ENCODE peak calls at places on chromosomes 3 and 15, in five cellular contexts. U, M, N, P and B are unnamed samples.
A peak's percentile ranks its signal among the peaks of the same experiment; 100 is the strongest.

GRCh38 chr3:192409838-192410683 is 317.3 kb downstream of the FGF12 start:
- DNase-seq in P (no peak), N (no peak), U (peak; percentile 52), M (peak; percentile 22), B (peak; percentile 11)

GRCh38 chr3:184465883-184466412 is 86.1 kb downstream of the CHRD start:
- DNase-seq in U (no peak), M (no peak), N (no peak), P (no peak), B (no peak)

GRCh38 chr3:48367201-48367600 is 4.8 kb upstream of the FBXW12 start:
- DNase-seq in U (no peak), N (no peak), M (no peak), P (no peak), B (no peak)

GRCh38 chr3:66428733-66429132 is 72.1 kb downstream of the LRIG1 start:
- DNase-seq in U (peak; percentile 44), N (peak; percentile 95), M (no peak), P (no peak), B (no peak)

GRCh38 chr15:79283252-79284048 is 928 bp downstream of the ANKRD34C start:
- DNase-seq in M (peak; percentile 81), N (no peak), P (no peak), U (peak; percentile 95), B (peak; percentile 71)

GRCh38 chr3:33159234-33159633 is 45.4 kb downstream of the CRTAP start:
- DNase-seq in U (no peak), M (no peak), N (no peak), P (no peak), B (no peak)

GRCh38 chr3:193975072-193975535 is 160.8 kb upstream of the HES1 start:
- DNase-seq in N (no peak), U (peak; percentile 37), P (no peak), M (no peak), B (no peak)

GRCh38 chr3:11638669-11639402 is 4.9 kb downstream of the VGLL4 start:
- DNase-seq in M (no peak), P (no peak), U (peak; percentile 35), N (no peak), B (no peak)

GRCh38 chr15:70058642-70059360 is 38.9 kb downstream of the TLE3 start:
- DNase-seq in P (no peak), N (no peak), M (no peak), U (no peak), B (no peak)

GRCh38 chr3:9732753-9733115 is 1.2 kb downstream of the BRPF1 start:
- DNase-seq in M (no peak), U (no peak), N (peak; percentile 66), P (no peak), B (no peak)

GRCh38 chr3:76756578-76756977 is 283.3 kb upstream of the ROBO2 start:
- DNase-seq in N (no peak), U (no peak), P (no peak), M (no peak), B (no peak)

GRCh38 chr3:97687734-97688133 is 76.8 kb upstream of the ARL6 start:
- DNase-seq in N (no peak), M (no peak), U (peak; percentile 2), P (no peak), B (no peak)

GRCh38 chr3:129424185-129424841 is 4.1 kb downstream of the EFCAB12 start:
- DNase-seq in M (no peak), N (no peak), U (no peak), P (no peak), B (no peak)

GRCh38 chr3:156536524-156537316 is 18.2 kb downstream of the SSR3 start:
- DNase-seq in P (no peak), N (no peak), U (no peak), M (no peak), B (no peak)

GRCh38 chr3:156532730-156533129 is 22.2 kb downstream of the SSR3 start:
- DNase-seq in P (no peak), N (no peak), M (no peak), U (no peak), B (no peak)

GRCh38 chr3:156535798-156536197 is 19.1 kb downstream of the SSR3 start:
- DNase-seq in U (no peak), M (no peak), N (no peak), P (no peak), B (no peak)

GRCh38 chr3:156533205-156533604 is 21.7 kb downstream of the SSR3 start:
- DNase-seq in N (no peak), P (no peak), U (no peak), M (no peak), B (no peak)

GRCh38 chr3:156535162-156535627 is 19.7 kb downstream of the SSR3 start:
- DNase-seq in N (peak; percentile 96), M (peak; percentile 12), U (no peak), P (no peak), B (no peak)
- TF ChIP-seq CTCF in N (peak; percentile 68), M (peak; percentile 41), U (no peak), P (no peak), B (peak; percentile 8)

GRCh38 chr15:33215941-33216872 is 21.7 kb upstream of the FMN1 start:
- DNase-seq in U (no peak), P (no peak), M (no peak), N (peak; percentile 33), B (peak; percentile 38)
- TF ChIP-seq CTCF in U (peak; percentile 52), P (peak; percentile 52), M (peak; percentile 66), N (peak; percentile 79), B (peak; percentile 33)

DNA sequence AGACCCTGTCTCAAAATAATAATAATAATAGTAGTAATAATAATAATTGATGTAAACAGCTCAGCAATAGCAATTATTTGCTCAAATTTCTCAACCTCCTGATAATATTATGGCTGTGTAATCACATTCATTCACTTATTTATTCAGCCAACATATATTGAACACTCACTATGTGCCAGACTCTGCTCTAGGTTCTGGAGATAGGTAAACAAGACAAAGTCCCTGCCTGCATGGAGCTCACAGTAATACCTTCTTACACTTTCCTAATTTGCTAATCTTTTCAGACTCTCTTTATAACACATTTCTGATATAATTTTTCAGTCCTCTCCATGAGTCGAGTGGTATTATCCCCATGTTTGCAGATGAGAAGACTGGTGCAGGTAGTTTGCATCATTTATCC is 137.6 kb downstream of the KLHL25 start:
- DNase-seq in N (no peak), U (no peak), P (no peak), M (no peak), B (no peak)
- TF ChIP-seq CTCF in N (no peak), U (no peak), P (no peak), M (no peak), B (no peak)

DNA sequence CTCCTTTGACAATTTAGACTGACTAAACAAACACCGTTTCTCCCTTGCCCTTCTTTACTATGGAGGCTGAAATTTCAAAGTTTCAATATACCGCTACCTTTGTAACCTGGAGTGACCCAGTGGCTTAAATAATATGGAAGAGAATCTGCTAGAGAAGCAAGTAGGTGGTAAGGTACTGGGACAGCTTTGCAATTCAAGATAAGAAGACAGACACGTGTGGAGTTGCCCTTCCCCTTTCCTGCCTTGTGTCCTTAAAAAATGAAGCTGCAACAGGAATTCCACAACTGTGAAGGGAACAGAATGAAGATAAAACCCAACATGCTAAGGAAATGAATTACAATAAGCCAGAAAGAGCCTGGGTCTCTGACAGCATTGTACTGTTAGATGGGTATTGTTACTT is 26.4 kb downstream of the CBLB start:
- DNase-seq in P (no peak), M (no peak), N (no peak), U (no peak), B (no peak)
- TF ChIP-seq CTCF in P (no peak), M (no peak), N (no peak), U (no peak), B (no peak)

DNA sequence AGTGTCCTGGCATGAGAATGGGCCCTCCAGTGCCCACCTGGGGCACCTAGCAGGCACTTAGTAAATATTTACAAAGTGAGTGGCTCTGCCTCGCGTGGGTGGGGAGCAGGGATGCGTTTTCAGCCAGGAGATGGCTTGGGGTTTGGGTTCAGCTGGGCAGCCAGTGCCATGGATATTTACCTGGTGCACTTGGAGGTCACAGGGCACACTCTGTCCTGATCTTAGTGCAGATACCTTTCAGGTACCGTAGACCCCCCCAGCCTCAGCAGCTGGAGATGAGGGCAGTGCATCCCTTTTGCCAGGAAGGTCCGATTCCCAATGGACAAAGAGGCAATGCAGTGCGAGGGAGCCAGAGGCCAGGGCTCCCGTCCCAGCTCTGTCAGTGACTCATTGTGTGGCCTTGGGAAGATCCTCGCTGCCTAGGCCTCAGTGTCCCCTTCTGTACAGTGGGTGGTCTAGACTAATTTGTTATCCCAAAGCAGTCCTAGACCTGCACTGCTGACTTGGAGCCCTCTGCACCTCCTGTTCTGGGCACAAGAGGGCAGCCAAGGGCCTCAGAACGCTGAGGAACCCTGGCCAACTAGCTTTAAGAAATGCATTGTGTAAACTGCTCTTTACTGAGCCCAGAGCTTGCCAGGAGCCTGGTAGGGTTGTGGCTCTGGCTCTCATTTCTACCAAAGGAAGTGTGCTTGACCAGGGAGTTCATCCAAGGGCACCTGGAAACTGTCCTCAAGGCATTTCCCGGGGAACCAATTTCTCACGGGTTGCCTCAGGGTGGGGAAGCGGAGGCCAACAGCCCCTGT is 16.0 kb downstream of the HDAC11 start:
- DNase-seq in N (peak; percentile 79), P (peak; percentile 72), M (peak; percentile 76), U (peak; percentile 81), B (peak; percentile 77)
- TF ChIP-seq CTCF in N (peak; percentile 93), P (peak; percentile 88), M (peak; percentile 92), U (peak; percentile 91), B (peak; percentile 97)

DNA sequence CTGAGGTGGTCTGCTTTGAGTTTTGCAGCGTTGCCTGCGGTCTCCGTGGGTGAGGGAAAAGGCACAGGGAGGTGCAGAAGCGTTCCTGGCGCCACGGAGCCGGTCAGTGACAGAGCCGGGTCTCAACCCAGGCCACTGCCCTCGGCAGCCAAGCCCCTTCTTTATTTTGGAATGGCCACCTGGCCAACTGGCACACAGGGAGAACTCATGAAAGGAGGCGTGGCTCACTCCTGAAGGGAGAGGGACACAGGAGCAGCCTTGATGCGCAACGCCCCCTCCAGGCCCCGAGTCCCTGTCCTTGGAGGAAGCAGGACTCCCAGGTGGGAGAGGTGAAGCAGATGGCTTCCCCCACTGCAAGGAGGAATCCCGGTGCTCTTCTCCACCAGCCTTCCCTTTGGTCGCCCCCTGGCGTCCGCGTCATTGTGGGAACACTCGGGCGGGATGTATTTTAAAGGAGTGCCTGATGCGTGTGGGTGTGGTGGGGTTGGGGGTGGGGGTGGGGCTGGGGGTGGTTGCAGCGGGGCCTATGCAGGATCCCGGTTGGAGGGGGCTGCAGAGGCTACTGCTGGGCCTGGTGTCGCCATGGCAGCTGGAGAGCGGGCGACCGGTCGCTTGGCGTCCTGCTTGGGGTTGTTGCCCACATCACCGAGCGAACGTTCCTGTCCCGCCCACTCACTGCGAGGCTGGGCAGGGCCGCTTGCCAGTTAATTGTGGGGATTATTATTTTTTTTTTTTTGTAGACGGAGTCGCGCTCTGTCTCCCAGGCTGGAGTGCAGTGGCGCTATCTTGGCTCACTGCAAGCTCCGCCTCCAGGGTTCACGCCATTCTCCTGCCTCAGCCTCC is 32.6 kb downstream of the APBA2 start:
- DNase-seq in P (no peak), N (no peak), M (peak; percentile 43), U (peak; percentile 60), B (no peak)
- TF ChIP-seq CTCF in P (no peak), N (no peak), M (peak; percentile 53), U (peak; percentile 20), B (no peak)